ENCODE peak calls at places on chromosomes 16 and 17, in ten cellular contexts. One of them, this sample, is unnamed.
A peak's percentile ranks its signal among the peaks of the same experiment; 100 is the strongest.

GRCh38 chr16:17989255-17989654 is 347.3 kb downstream of the NPIPA8 start:
- DNase-seq in Caki2: no peak
- DNase-seq in stimulated activated CD4-positive, alpha-beta T cell treated with anti-CD3 and anti-CD28 coated beads, Interleukin-15, amount 100 ng/mL, for 24 hours: no peak
- DNase-seq in NCI-H1417 treated with DMSO at 0.1 percent for 48 hours: no peak
- DNase-seq in CD4-positive, alpha-beta memory T cell: no peak
- DNase-seq in COR-L47: no peak
- DNase-seq in smooth muscle cell of the brain vasculature: no peak
- DNase-seq in substantia nigra: no peak
- DNase-seq in CD4-positive, CD25-positive, alpha-beta regulatory T cell: no peak
- DNase-seq in NCI-H1436: no peak
- DNase-seq in this sample: no peak

GRCh38 chr16:57485916-57486857 is at the start of gene DOK4:
- DNase-seq in CD4-positive, alpha-beta memory T cell: peak; percentile 65
- DNase-seq in NCI-H1436: peak; percentile 53
- DNase-seq in Caki2: no peak
- DNase-seq in COR-L47: peak; percentile 55
- DNase-seq in NCI-H1417 treated with DMSO at 0.1 percent for 48 hours: no peak
- DNase-seq in CD4-positive, CD25-positive, alpha-beta regulatory T cell: peak; percentile 63
- DNase-seq in smooth muscle cell of the brain vasculature: no peak
- DNase-seq in substantia nigra: peak; percentile 32
- DNase-seq in stimulated activated CD4-positive, alpha-beta T cell treated with anti-CD3 and anti-CD28 coated beads, Interleukin-15, amount 100 ng/mL, for 24 hours: peak; percentile 91
- DNase-seq in this sample: peak; percentile 81

GRCh38 chr17:4908301-4908700 is 5.4 kb upstream of the CHRNE start:
- DNase-seq in Caki2: no peak
- DNase-seq in CD4-positive, CD25-positive, alpha-beta regulatory T cell: peak; percentile 58
- DNase-seq in NCI-H1417 treated with DMSO at 0.1 percent for 48 hours: no peak
- DNase-seq in stimulated activated CD4-positive, alpha-beta T cell treated with anti-CD3 and anti-CD28 coated beads, Interleukin-15, amount 100 ng/mL, for 24 hours: peak; percentile 31
- DNase-seq in NCI-H1436: no peak
- DNase-seq in substantia nigra: no peak
- DNase-seq in smooth muscle cell of the brain vasculature: no peak
- DNase-seq in COR-L47: peak; percentile 21
- DNase-seq in CD4-positive, alpha-beta memory T cell: no peak
- DNase-seq in this sample: peak; percentile 25

GRCh38 chr16:12569061-12569460 is 234.6 kb downstream of the CPPED1 start:
- DNase-seq in CD4-positive, alpha-beta memory T cell: no peak
- DNase-seq in Caki2: no peak
- DNase-seq in substantia nigra: no peak
- DNase-seq in smooth muscle cell of the brain vasculature: no peak
- DNase-seq in NCI-H1436: no peak
- DNase-seq in stimulated activated CD4-positive, alpha-beta T cell treated with anti-CD3 and anti-CD28 coated beads, Interleukin-15, amount 100 ng/mL, for 24 hours: no peak
- DNase-seq in NCI-H1417 treated with DMSO at 0.1 percent for 48 hours: no peak
- DNase-seq in CD4-positive, CD25-positive, alpha-beta regulatory T cell: no peak
- DNase-seq in COR-L47: peak; percentile 29
- DNase-seq in this sample: no peak

GRCh38 chr17:14058051-14058450 is 11.3 kb upstream of the COX10 start:
- DNase-seq in CD4-positive, alpha-beta memory T cell: no peak
- DNase-seq in COR-L47: no peak
- DNase-seq in NCI-H1436: no peak
- DNase-seq in CD4-positive, CD25-positive, alpha-beta regulatory T cell: no peak
- DNase-seq in NCI-H1417 treated with DMSO at 0.1 percent for 48 hours: no peak
- DNase-seq in substantia nigra: no peak
- DNase-seq in Caki2: no peak
- DNase-seq in smooth muscle cell of the brain vasculature: no peak
- DNase-seq in stimulated activated CD4-positive, alpha-beta T cell treated with anti-CD3 and anti-CD28 coated beads, Interleukin-15, amount 100 ng/mL, for 24 hours: no peak
- DNase-seq in this sample: no peak

GRCh38 chr16:4656221-4656620 is 31.6 kb downstream of the MGRN1 start:
- DNase-seq in NCI-H1436: no peak
- DNase-seq in substantia nigra: no peak
- DNase-seq in CD4-positive, alpha-beta memory T cell: no peak
- DNase-seq in stimulated activated CD4-positive, alpha-beta T cell treated with anti-CD3 and anti-CD28 coated beads, Interleukin-15, amount 100 ng/mL, for 24 hours: no peak
- DNase-seq in NCI-H1417 treated with DMSO at 0.1 percent for 48 hours: no peak
- DNase-seq in smooth muscle cell of the brain vasculature: no peak
- DNase-seq in COR-L47: no peak
- DNase-seq in CD4-positive, CD25-positive, alpha-beta regulatory T cell: no peak
- DNase-seq in Caki2: no peak
- DNase-seq in this sample: no peak

GRCh38 chr16:1757714-1758461 is 13.5 kb downstream of the NME3 start:
- DNase-seq in CD4-positive, alpha-beta memory T cell: no peak
- DNase-seq in stimulated activated CD4-positive, alpha-beta T cell treated with anti-CD3 and anti-CD28 coated beads, Interleukin-15, amount 100 ng/mL, for 24 hours: no peak
- DNase-seq in NCI-H1417 treated with DMSO at 0.1 percent for 48 hours: no peak
- DNase-seq in Caki2: no peak
- DNase-seq in CD4-positive, CD25-positive, alpha-beta regulatory T cell: no peak
- DNase-seq in NCI-H1436: no peak
- DNase-seq in smooth muscle cell of the brain vasculature: no peak
- DNase-seq in substantia nigra: no peak
- DNase-seq in COR-L47: no peak
- DNase-seq in this sample: no peak

GRCh38 chr17:74759243-74759801 is 10.9 kb downstream of the NHERF1 start:
- DNase-seq in substantia nigra: no peak
- DNase-seq in Caki2: no peak
- DNase-seq in stimulated activated CD4-positive, alpha-beta T cell treated with anti-CD3 and anti-CD28 coated beads, Interleukin-15, amount 100 ng/mL, for 24 hours: peak; percentile 60
- DNase-seq in smooth muscle cell of the brain vasculature: no peak
- DNase-seq in COR-L47: no peak
- DNase-seq in CD4-positive, CD25-positive, alpha-beta regulatory T cell: peak; percentile 76
- DNase-seq in CD4-positive, alpha-beta memory T cell: peak; percentile 64
- DNase-seq in NCI-H1436: no peak
- DNase-seq in NCI-H1417 treated with DMSO at 0.1 percent for 48 hours: no peak
- DNase-seq in this sample: peak; percentile 72

This sample was measured in left lung.